ENCODE peak calls at places on chromosomes 13 and 19, in five cellular contexts. One of them, this sample, is unnamed.

GRCh38 chr13:113990321-113990837 is 16.5 kb upstream of the C13orf46 start:
- DNase-seq in progenitor cell of endocrine pancreas: no peak
- DNase-seq in effector memory CD8-positive, alpha-beta T cell: no peak
- DNase-seq in SIG-M5: no peak
- DNase-seq in GM23248: no peak
- DNase-seq in this sample: no peak

GRCh38 chr19:21586341-21587116 is 81.1 kb downstream of the ZNF429 start:
- DNase-seq in progenitor cell of endocrine pancreas: peak
- DNase-seq in effector memory CD8-positive, alpha-beta T cell: no peak
- DNase-seq in SIG-M5: no peak
- DNase-seq in GM23248: peak
- DNase-seq in this sample: no peak

GRCh38 chr13:106515635-106516254 is 19.7 kb downstream of the EFNB2 start:
- DNase-seq in progenitor cell of endocrine pancreas: no peak
- DNase-seq in effector memory CD8-positive, alpha-beta T cell: no peak
- DNase-seq in SIG-M5: no peak
- DNase-seq in GM23248: no peak
- DNase-seq in this sample: no peak

GRCh38 chr19:16025108-16026101 is 50.9 kb upstream of the TPM4 start:
- DNase-seq in progenitor cell of endocrine pancreas: no peak
- DNase-seq in effector memory CD8-positive, alpha-beta T cell: no peak
- DNase-seq in SIG-M5: no peak
- DNase-seq in GM23248: peak
- DNase-seq in this sample: peak

GRCh38 chr13:43669101-43669500 is 117.7 kb downstream of the ENOX1 start:
- DNase-seq in progenitor cell of endocrine pancreas: no peak
- DNase-seq in effector memory CD8-positive, alpha-beta T cell: no peak
- DNase-seq in SIG-M5: no peak
- DNase-seq in GM23248: no peak
- DNase-seq in this sample: no peak

GRCh38 chr13:40664100-40665060 is 2.1 kb downstream of the FOXO1 start:
- DNase-seq in progenitor cell of endocrine pancreas: peak
- DNase-seq in effector memory CD8-positive, alpha-beta T cell: peak
- DNase-seq in SIG-M5: no peak
- DNase-seq in GM23248: peak
- DNase-seq in this sample: no peak

GRCh38 chr19:53947624-53948023 is 15.1 kb upstream of the CACNG8 start:
- DNase-seq in progenitor cell of endocrine pancreas: no peak
- DNase-seq in effector memory CD8-positive, alpha-beta T cell: no peak
- DNase-seq in SIG-M5: no peak
- DNase-seq in GM23248: no peak
- DNase-seq in this sample: peak

GRCh38 chr19:4567584-4568071 is 8.1 kb upstream of the SEMA6B start:
- DNase-seq in progenitor cell of endocrine pancreas: peak
- DNase-seq in effector memory CD8-positive, alpha-beta T cell: peak
- DNase-seq in SIG-M5: no peak
- DNase-seq in GM23248: peak
- DNase-seq in this sample: peak

GRCh38 chr13:25037057-25037813 is 58.7 kb upstream of the PABPC3 start:
- DNase-seq in progenitor cell of endocrine pancreas: peak
- DNase-seq in effector memory CD8-positive, alpha-beta T cell: peak
- DNase-seq in SIG-M5: no peak
- DNase-seq in GM23248: peak
- DNase-seq in this sample: peak

GRCh38 chr13:40490086-40490723 is 176.2 kb downstream of the FOXO1 start:
- DNase-seq in progenitor cell of endocrine pancreas: no peak
- DNase-seq in effector memory CD8-positive, alpha-beta T cell: peak
- DNase-seq in SIG-M5: no peak
- DNase-seq in GM23248: no peak
- DNase-seq in this sample: no peak

GRCh38 chr13:89457977-89458376 is 1786.8 kb downstream of the SLITRK5 start:
- DNase-seq in progenitor cell of endocrine pancreas: no peak
- DNase-seq in effector memory CD8-positive, alpha-beta T cell: no peak
- DNase-seq in SIG-M5: no peak
- DNase-seq in GM23248: peak
- DNase-seq in this sample: no peak

GRCh38 chr19:51751655-51752054 is at the start of gene FPR1:
- DNase-seq in progenitor cell of endocrine pancreas: no peak
- DNase-seq in effector memory CD8-positive, alpha-beta T cell: no peak
- DNase-seq in SIG-M5: peak
- DNase-seq in GM23248: no peak
- DNase-seq in this sample: no peak

GRCh38 chr19:52695996-52696395 is 38.8 kb downstream of the ZNF611 start:
- DNase-seq in progenitor cell of endocrine pancreas: no peak
- DNase-seq in effector memory CD8-positive, alpha-beta T cell: no peak
- DNase-seq in SIG-M5: no peak
- DNase-seq in GM23248: no peak
- DNase-seq in this sample: no peak

GRCh38 chr19:52221831-52222375 is 32.1 kb downstream of the PPP2R1A start:
- DNase-seq in progenitor cell of endocrine pancreas: no peak
- DNase-seq in effector memory CD8-positive, alpha-beta T cell: no peak
- DNase-seq in SIG-M5: no peak
- DNase-seq in GM23248: peak
- DNase-seq in this sample: no peak

GRCh38 chr13:34757441-34757840 is 184.6 kb upstream of the NBEA start:
- DNase-seq in progenitor cell of endocrine pancreas: no peak
- DNase-seq in effector memory CD8-positive, alpha-beta T cell: no peak
- DNase-seq in SIG-M5: no peak
- DNase-seq in GM23248: no peak
- DNase-seq in this sample: no peak

GRCh38 chr13:34842466-34842865 is 99.6 kb upstream of the NBEA start:
- DNase-seq in progenitor cell of endocrine pancreas: no peak
- DNase-seq in effector memory CD8-positive, alpha-beta T cell: no peak
- DNase-seq in SIG-M5: no peak
- DNase-seq in GM23248: no peak
- DNase-seq in this sample: no peak

GRCh38 chr19:23665651-23666410 is 21.2 kb downstream of the ZNF675 start:
- DNase-seq in progenitor cell of endocrine pancreas: no peak
- DNase-seq in effector memory CD8-positive, alpha-beta T cell: no peak
- DNase-seq in SIG-M5: no peak
- DNase-seq in GM23248: no peak
- DNase-seq in this sample: peak

GRCh38 chr13:112325941-112326645 is 50.1 kb upstream of the SPACA7 start:
- DNase-seq in progenitor cell of endocrine pancreas: no peak
- DNase-seq in effector memory CD8-positive, alpha-beta T cell: no peak
- DNase-seq in SIG-M5: no peak
- DNase-seq in GM23248: peak
- DNase-seq in this sample: no peak

GRCh38 chr19:33216198-33216830 is 9.3 kb downstream of the SLC7A10 start:
- DNase-seq in progenitor cell of endocrine pancreas: no peak
- DNase-seq in effector memory CD8-positive, alpha-beta T cell: no peak
- DNase-seq in SIG-M5: no peak
- DNase-seq in GM23248: no peak
- DNase-seq in this sample: no peak

GRCh38 chr13:65454403-65454802 is 1775.7 kb downstream of the PCDH9 start:
- DNase-seq in progenitor cell of endocrine pancreas: no peak
- DNase-seq in effector memory CD8-positive, alpha-beta T cell: no peak
- DNase-seq in SIG-M5: no peak
- DNase-seq in GM23248: no peak
- DNase-seq in this sample: no peak

GRCh38 chr19:44050740-44051653 is 839 bp upstream of the ZNF223 start:
- DNase-seq in progenitor cell of endocrine pancreas: no peak
- DNase-seq in effector memory CD8-positive, alpha-beta T cell: no peak
- DNase-seq in SIG-M5: no peak
- DNase-seq in GM23248: peak
- DNase-seq in this sample: no peak

GRCh38 chr19:40713939-40714338 is 2.7 kb downstream of the COQ8B start:
- DNase-seq in progenitor cell of endocrine pancreas: no peak
- DNase-seq in effector memory CD8-positive, alpha-beta T cell: no peak
- DNase-seq in SIG-M5: no peak
- DNase-seq in GM23248: no peak
- DNase-seq in this sample: no peak

GRCh38 chr19:50478901-50479715 is 2.5 kb upstream of the GARIN5A start:
- DNase-seq in progenitor cell of endocrine pancreas: no peak
- DNase-seq in effector memory CD8-positive, alpha-beta T cell: no peak
- DNase-seq in SIG-M5: no peak
- DNase-seq in GM23248: peak
- DNase-seq in this sample: peak

GRCh38 chr19:46786236-46787039 is 2.0 kb downstream of the SLC1A5 start:
- DNase-seq in progenitor cell of endocrine pancreas: no peak
- DNase-seq in effector memory CD8-positive, alpha-beta T cell: peak
- DNase-seq in SIG-M5: peak
- DNase-seq in GM23248: peak
- DNase-seq in this sample: no peak

GRCh38 chr13:108495686-108496363 is 133.6 kb upstream of the MYO16 start:
- DNase-seq in progenitor cell of endocrine pancreas: peak
- DNase-seq in effector memory CD8-positive, alpha-beta T cell: no peak
- DNase-seq in SIG-M5: no peak
- DNase-seq in GM23248: no peak
- DNase-seq in this sample: no peak

GRCh38 chr13:48151766-48152165 is 56.9 kb upstream of the MED4 start:
- DNase-seq in progenitor cell of endocrine pancreas: no peak
- DNase-seq in effector memory CD8-positive, alpha-beta T cell: no peak
- DNase-seq in SIG-M5: no peak
- DNase-seq in GM23248: no peak
- DNase-seq in this sample: no peak

GRCh38 chr13:103312467-103312866 is 246.2 kb upstream of the SLC10A2 start:
- DNase-seq in progenitor cell of endocrine pancreas: no peak
- DNase-seq in effector memory CD8-positive, alpha-beta T cell: no peak
- DNase-seq in SIG-M5: no peak
- DNase-seq in GM23248: no peak
- DNase-seq in this sample: no peak

GRCh38 chr19:44939668-44940067 is 2.4 kb upstream of the APOC4 start:
- DNase-seq in progenitor cell of endocrine pancreas: no peak
- DNase-seq in effector memory CD8-positive, alpha-beta T cell: no peak
- DNase-seq in SIG-M5: no peak
- DNase-seq in GM23248: no peak
- DNase-seq in this sample: no peak

GRCh38 chr13:111034811-111035210 is 80.3 kb upstream of the ARHGEF7 start:
- DNase-seq in progenitor cell of endocrine pancreas: no peak
- DNase-seq in effector memory CD8-positive, alpha-beta T cell: no peak
- DNase-seq in SIG-M5: no peak
- DNase-seq in GM23248: peak
- DNase-seq in this sample: no peak

GRCh38 chr19:21848706-21849105 is 12.7 kb upstream of the ZNF43 start:
- DNase-seq in progenitor cell of endocrine pancreas: no peak
- DNase-seq in effector memory CD8-positive, alpha-beta T cell: no peak
- DNase-seq in SIG-M5: no peak
- DNase-seq in GM23248: no peak
- DNase-seq in this sample: no peak

GRCh38 chr13:34869737-34870136 is 72.3 kb upstream of the NBEA start:
- DNase-seq in progenitor cell of endocrine pancreas: no peak
- DNase-seq in effector memory CD8-positive, alpha-beta T cell: no peak
- DNase-seq in SIG-M5: no peak
- DNase-seq in GM23248: no peak
- DNase-seq in this sample: no peak

GRCh38 chr13:50909605-50910482 is at the start of gene RNASEH2B:
- DNase-seq in progenitor cell of endocrine pancreas: peak
- DNase-seq in effector memory CD8-positive, alpha-beta T cell: peak
- DNase-seq in SIG-M5: no peak
- DNase-seq in GM23248: peak
- DNase-seq in this sample: no peak

GRCh38 chr19:35066691-35067563 is 25.4 kb downstream of the HPN start:
- DNase-seq in progenitor cell of endocrine pancreas: peak
- DNase-seq in effector memory CD8-positive, alpha-beta T cell: peak
- DNase-seq in SIG-M5: no peak
- DNase-seq in GM23248: peak
- DNase-seq in this sample: peak

GRCh38 chr19:10654610-10655456 is 687 bp downstream of the ILF3 start:
- DNase-seq in progenitor cell of endocrine pancreas: peak
- DNase-seq in effector memory CD8-positive, alpha-beta T cell: peak
- DNase-seq in SIG-M5: no peak
- DNase-seq in GM23248: peak
- DNase-seq in this sample: peak

GRCh38 chr13:40585911-40586471 is 80.5 kb downstream of the FOXO1 start:
- DNase-seq in progenitor cell of endocrine pancreas: no peak
- DNase-seq in effector memory CD8-positive, alpha-beta T cell: no peak
- DNase-seq in SIG-M5: no peak
- DNase-seq in GM23248: no peak
- DNase-seq in this sample: no peak

GRCh38 chr13:33281951-33282595 is 3.5 kb downstream of the STARD13 start:
- DNase-seq in progenitor cell of endocrine pancreas: no peak
- DNase-seq in effector memory CD8-positive, alpha-beta T cell: no peak
- DNase-seq in SIG-M5: no peak
- DNase-seq in GM23248: peak
- DNase-seq in this sample: no peak

GRCh38 chr13:88074794-88075509 is 403.8 kb downstream of the SLITRK5 start:
- DNase-seq in progenitor cell of endocrine pancreas: no peak
- DNase-seq in effector memory CD8-positive, alpha-beta T cell: no peak
- DNase-seq in SIG-M5: no peak
- DNase-seq in GM23248: peak
- DNase-seq in this sample: no peak

GRCh38 chr13:46759861-46760260 is 37.1 kb downstream of the ESD start:
- DNase-seq in progenitor cell of endocrine pancreas: no peak
- DNase-seq in effector memory CD8-positive, alpha-beta T cell: no peak
- DNase-seq in SIG-M5: peak
- DNase-seq in GM23248: peak
- DNase-seq in this sample: no peak

GRCh38 chr13:35164324-35164932 is 222.4 kb downstream of the NBEA start:
- DNase-seq in progenitor cell of endocrine pancreas: no peak
- DNase-seq in effector memory CD8-positive, alpha-beta T cell: no peak
- DNase-seq in SIG-M5: no peak
- DNase-seq in GM23248: peak
- DNase-seq in this sample: no peak